ENCODE peak calls at places on chromosomes 4 and X, in six cellular contexts. M, Q, H, S, E and R are unnamed samples.

GRCh38 chrX:35040871-35041270 is 98.3 kb downstream of the FAM47B start:
- ATAC-seq in E (no peak), H (no peak), S (no peak), Q (no peak), M (no peak), R (no peak)

GRCh38 chrX:7159132-7159861 is 11.3 kb upstream of the PUDP start:
- ATAC-seq in S (peak; percentile 74), H (no peak), M (no peak), E (no peak), Q (no peak), R (no peak)

GRCh38 chrX:79721234-79721633 is 293.3 kb upstream of the TBX22 start:
- ATAC-seq in S (no peak), H (no peak), Q (no peak), E (no peak), M (no peak), R (no peak)

GRCh38 chr4:108155373-108155772 is 13.4 kb downstream of the LEF1 start:
- ATAC-seq in Q (peak; percentile 54), H (peak; percentile 31), M (no peak), E (no peak), S (no peak), R (no peak)

GRCh38 chr4:140686799-140687198 is 69.4 kb downstream of the TBC1D9 start:
- ATAC-seq in H (peak; percentile 23), E (no peak), S (peak; percentile 59), M (no peak), Q (no peak), R (peak; percentile 60)

GRCh38 chr4:75030649-75031235 is 97.8 kb downstream of the PARM1 start:
- ATAC-seq in H (no peak), M (no peak), Q (no peak), E (no peak), S (peak; percentile 77), R (no peak)

GRCh38 chr4:108779958-108780357 is 17.1 kb upstream of the ETNPPL start:
- ATAC-seq in S (no peak), H (no peak), E (no peak), Q (no peak), M (no peak), R (no peak)

GRCh38 chr4:169122405-169122804 is 112.3 kb upstream of the CBR4 start:
- ATAC-seq in M (no peak), E (no peak), H (no peak), S (no peak), Q (no peak), R (no peak)

GRCh38 chrX:96464880-96465558 is 219.6 kb upstream of the DIAPH2 start:
- ATAC-seq in E (no peak), H (no peak), Q (no peak), S (no peak), M (no peak), R (no peak)

GRCh38 chr4:140851032-140851636 is 94.9 kb upstream of the TBC1D9 start:
- ATAC-seq in S (peak; percentile 89), M (no peak), Q (no peak), H (peak; percentile 83), E (peak; percentile 63), R (peak; percentile 65)

GRCh38 chr4:1928356-1929235 is 57.4 kb downstream of the NSD2 start:
- ATAC-seq in Q (no peak), E (no peak), M (peak; percentile 93), S (no peak), H (no peak), R (no peak)